ENCODE peak calls at places on chromosomes 16 and 17, in four cellular contexts. D, Z, C and S are unnamed samples.

GRCh38 chr16:30155188-30155587 is 28.2 kb upstream of the CORO1A start:
- DNase-seq in D (no peak), C (no peak), Z (no peak), S (no peak)

GRCh38 chr16:29873319-29873718 is 10.3 kb upstream of the CDIPT start:
- DNase-seq in D (no peak), Z (no peak), C (no peak), S (no peak)

GRCh38 chr16:27677300-27677699 is 127.4 kb downstream of the KATNIP start:
- DNase-seq in Z (no peak), C (no peak), D (no peak), S (no peak)

GRCh38 chr16:84144301-84144858 is 597 bp downstream of the HSDL1 start:
- DNase-seq in D (peak; percentile 35), C (peak; percentile 46), Z (no peak), S (peak; percentile 27)

GRCh38 chr16:57123216-57123968 is 31.0 kb downstream of the CPNE2 start:
- DNase-seq in C (no peak), Z (no peak), D (no peak), S (no peak)

GRCh38 chr17:74444406-74444805 is 12.5 kb downstream of the GPRC5C start:
- DNase-seq in C (peak; percentile 89), D (no peak), Z (peak; percentile 57), S (no peak)

GRCh38 chr16:3001316-3001715 is 11.4 kb upstream of the CLDN9 start:
- DNase-seq in Z (no peak), D (no peak), C (no peak), S (no peak)

GRCh38 chr17:68355093-68355492 is 63.8 kb downstream of the ARSG start:
- DNase-seq in C (no peak), D (no peak), Z (no peak), S (no peak)

GRCh38 chr16:67101683-67102082 is 8.1 kb upstream of the PHAF1 start:
- DNase-seq in Z (no peak), C (no peak), D (no peak), S (no peak)

GRCh38 chr16:31507929-31508705 is at the start of gene RUSF1:
- DNase-seq in C (peak; percentile 93), Z (peak; percentile 88), D (peak; percentile 95), S (peak; percentile 91)

GRCh38 chr16:74501484-74502479 is 80.5 kb upstream of the CLEC18B start:
- DNase-seq in C (no peak), D (peak; percentile 91), Z (no peak), S (no peak)

GRCh38 chr16:77551352-77551751 is 116.5 kb upstream of the ADAMTS18 start:
- DNase-seq in C (no peak), Z (no peak), D (no peak), S (no peak)

GRCh38 chr17:46061435-46061834 is 62.4 kb downstream of the STH start:
- DNase-seq in D (peak; percentile 20), Z (no peak), C (no peak), S (no peak)

GRCh38 chr16:69199382-69199781 is 12.4 kb downstream of the SNTB2 start:
- DNase-seq in C (no peak), Z (peak; percentile 89), D (no peak), S (no peak)
- TF ChIP-seq CTCF in C (no peak), Z (no peak), D (no peak), S (no peak)

GRCh38 chr17:29671661-29672060 is 48.9 kb upstream of the CORO6 start:
- DNase-seq in D (no peak), C (no peak), Z (no peak), S (no peak)
- H3K36me3 ChIP-seq in D (peaks cover 75% of the 10 kb centered on the region), C (no peaks in the 10 kb centered on the region), Z (no peaks in the 10 kb centered on the region), S (peaks cover 9% of the 10 kb centered on the region)

GRCh38 chr16:85535352-85536072 is 77.6 kb upstream of the GSE1 start:
- DNase-seq in C (peak; percentile 77), D (no peak), Z (no peak), S (no peak)
- H3K4me3 ChIP-seq in C (no peak overlapping the region), D (no peak overlapping the region), Z (no peak overlapping the region), S (no peak overlapping the region)

DNA sequence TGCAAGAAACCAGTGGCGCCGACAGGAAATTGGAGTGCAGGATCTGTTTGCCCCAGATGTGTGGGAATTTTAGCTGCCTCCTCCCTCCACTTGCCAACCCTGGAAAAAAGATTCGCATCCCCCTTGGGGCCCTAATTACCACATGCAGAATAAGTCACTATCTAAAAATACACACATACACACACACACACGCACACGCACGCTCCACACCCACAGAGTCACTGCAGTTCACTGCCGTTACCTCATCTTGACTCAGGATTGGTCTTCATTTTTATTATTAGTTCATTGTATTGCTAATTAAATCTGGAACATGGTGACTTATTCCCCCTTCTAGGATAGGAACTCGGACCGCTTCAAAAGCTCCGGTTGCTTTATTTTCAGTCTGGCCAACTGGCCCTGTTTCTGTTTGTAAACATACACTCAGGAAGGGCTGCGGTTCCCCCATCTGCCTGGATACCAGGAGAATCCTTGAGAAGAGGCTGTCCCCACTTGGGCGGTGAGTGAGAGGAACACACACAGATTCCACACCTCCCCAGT is 241.6 kb upstream of the SALL1 start:
- DNase-seq in C (no peak), Z (peak; percentile 20), D (peak; percentile 46), S (no peak)
- TF ChIP-seq CTCF in C (no peak), Z (no peak), D (no peak), S (no peak)

GRCh38 chr16:48279199-48279598 is 31.9 kb upstream of the ABCC11 start:
- DNase-seq in Z (no peak), D (no peak), C (no peak), S (no peak)
- H3K36me3 ChIP-seq in Z (no peaks in the 10 kb centered on the region), D (peaks cover 4% of the 10 kb centered on the region), C (no peaks in the 10 kb centered on the region), S (peaks cover 5% of the 10 kb centered on the region)

DNA sequence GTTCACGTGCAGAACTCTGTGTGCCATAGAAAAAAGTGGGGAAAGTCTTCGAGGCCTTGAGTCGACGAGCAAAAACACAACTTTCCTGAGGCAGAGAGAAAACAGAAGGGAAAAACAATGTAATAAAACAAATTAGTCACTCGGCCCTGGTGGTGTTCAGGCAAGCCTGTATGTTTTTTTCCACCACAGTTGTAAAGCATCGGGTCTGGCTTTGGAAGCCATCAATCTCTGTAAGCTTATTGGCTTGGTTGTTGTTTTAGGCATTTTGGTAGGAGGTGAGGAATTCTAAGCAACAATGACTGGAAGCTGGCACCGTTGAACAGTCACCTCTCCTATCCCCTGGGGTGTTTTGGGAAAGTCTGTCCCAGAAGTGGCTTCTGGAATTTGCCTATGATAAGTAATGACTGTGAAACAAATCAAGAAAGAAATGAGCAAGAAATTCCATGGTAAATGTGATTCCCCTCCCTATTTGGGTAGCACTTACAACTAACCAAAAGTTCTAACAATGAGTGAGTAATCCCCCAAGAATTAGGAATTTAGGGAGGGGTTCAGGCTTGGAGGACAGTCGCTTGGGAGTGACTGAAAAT is 2.8 kb downstream of the CDH13 start:
- DNase-seq in C (no peak), D (no peak), Z (peak; percentile 45), S (no peak)
- H3K4me3 ChIP-seq in C (no peak overlapping the region), D (no peak overlapping the region), Z (no peak overlapping the region), S (no peak overlapping the region)

GRCh38 chr16:53504161-53504663 is 1.2 kb upstream of the AKTIP start:
- DNase-seq in C (peak; percentile 51), Z (peak; percentile 62), D (peak; percentile 35), S (peak; percentile 43)
- TF ChIP-seq CTCF in C (no peak), Z (no peak), D (no peak), S (no peak)

DNA sequence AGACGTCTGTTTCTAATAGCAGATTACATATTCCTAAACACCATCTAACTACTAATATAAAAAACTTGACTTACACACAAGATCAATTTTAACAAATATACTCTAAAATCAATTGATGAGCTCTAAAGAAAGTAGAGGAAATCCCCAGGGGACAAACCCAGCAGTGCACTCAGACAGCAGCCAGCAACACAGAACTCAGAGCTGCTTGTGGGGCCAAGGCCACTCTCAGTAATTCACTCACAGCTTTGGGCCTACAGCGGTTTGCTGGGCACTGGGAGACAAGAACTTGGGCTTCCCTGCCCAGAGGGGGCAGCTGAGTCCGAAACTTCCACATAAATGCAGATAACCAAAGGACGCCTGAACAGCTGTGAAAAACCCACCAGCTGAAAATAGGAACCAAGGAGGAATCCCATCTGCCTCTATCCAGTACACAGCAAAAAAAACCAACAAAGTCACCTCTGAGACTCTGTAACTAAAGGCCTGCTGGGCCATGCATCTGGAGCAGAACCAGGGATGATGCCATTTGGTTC is 21.4 kb downstream of the NPLOC4 start:
- DNase-seq in Z (no peak), C (no peak), D (no peak), S (no peak)
- H3K36me3 ChIP-seq in Z (no peaks in the 10 kb centered on the region), C (peaks cover 15% of the 10 kb centered on the region), D (peaks cover 58% of the 10 kb centered on the region), S (peaks cover 48% of the 10 kb centered on the region)

GRCh38 chr17:16298140-16298662 is 55.1 kb downstream of the CENPV start:
- DNase-seq in D (no peak), Z (no peak), C (peak; percentile 34), S (no peak)
- H3K4me3 ChIP-seq in D (no peak overlapping the region), Z (no peak overlapping the region), C (no peak overlapping the region), S (no peak overlapping the region)

DNA sequence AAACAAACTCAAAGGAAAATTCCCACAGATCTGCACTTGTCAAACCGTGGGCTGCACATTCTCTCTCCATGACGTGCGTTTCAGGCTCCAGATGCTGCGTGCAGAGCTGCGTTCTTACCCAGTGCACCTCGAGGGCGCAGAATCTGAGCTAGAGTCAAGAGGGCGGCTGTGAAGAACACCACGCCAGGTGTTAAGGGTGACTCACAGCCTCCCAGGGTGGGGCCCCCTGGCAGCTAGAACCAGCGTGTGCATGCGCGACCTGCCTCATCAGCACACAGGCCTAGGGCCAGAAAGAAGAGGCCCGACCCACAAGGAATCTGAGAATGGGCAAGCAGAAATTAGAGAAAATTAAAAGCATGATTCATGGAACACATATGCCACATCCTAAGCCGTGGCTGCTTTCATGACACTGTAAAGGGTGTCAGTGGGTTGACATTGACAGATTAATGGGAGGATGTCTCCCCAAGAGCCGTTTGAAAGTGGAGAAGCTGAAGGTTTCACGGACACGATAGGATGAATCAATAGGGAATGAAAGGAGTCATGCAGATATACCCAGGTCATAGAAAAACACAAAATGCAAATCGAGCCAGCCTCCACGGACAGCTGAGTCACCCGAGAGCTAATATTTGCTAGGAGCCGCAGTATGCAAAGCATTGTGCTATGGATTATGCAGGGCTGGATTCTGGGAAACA is 29.0 kb downstream of the MARCHF10 start:
- DNase-seq in Z (peak; percentile 52), D (no peak), C (no peak), S (peak; percentile 40)
- TF ChIP-seq CTCF in Z (no peak), D (no peak), C (no peak), S (no peak)